ENCODE peak calls at places on chromosomes 12 and 14, in seven cellular contexts. O, V, M, I, X, A and D are unnamed samples.

GRCh38 chr12:115407036-115407435 is 723.1 kb upstream of the TBX3 start:
- DNase-seq in A (no peak), V (no peak), M (no peak), O (no peak), X (no peak), I (no peak), D (no peak)

GRCh38 chr12:111406474-111407370 is 999 bp downstream of the SH2B3 start:
- DNase-seq in V (no peak), O (no peak), M (no peak), X (peak), A (no peak), I (no peak), D (peak)

GRCh38 chr14:63418020-63418419 is 99.3 kb upstream of the GPHB5 start:
- DNase-seq in M (no peak), X (no peak), A (no peak), V (no peak), I (no peak), O (no peak), D (no peak)

GRCh38 chr14:34060747-34061050 is 109.8 kb upstream of the EGLN3 start:
- DNase-seq in X (no peak), A (no peak), M (no peak), V (no peak), O (no peak), I (no peak), D (no peak)

GRCh38 chr12:125110641-125111360 is 45.6 kb downstream of the AACS start:
- DNase-seq in I (no peak), X (no peak), M (peak), A (no peak), O (no peak), V (no peak), D (no peak)

GRCh38 chr14:36647417-36647826 is 14.2 kb upstream of the PAX9 start:
- DNase-seq in A (peak), O (no peak), I (no peak), X (no peak), V (no peak), M (no peak), D (no peak)

GRCh38 chr12:92002673-92003382 is 142.8 kb downstream of the BTG1 start:
- DNase-seq in X (no peak), O (no peak), M (no peak), A (no peak), V (no peak), I (no peak), D (no peak)

GRCh38 chr12:104695453-104696148 is 238.9 kb downstream of the CHST11 start:
- DNase-seq in O (peak), A (peak), X (peak), I (no peak), M (peak), V (no peak), D (no peak)

GRCh38 chr12:110531741-110532333 is 29.7 kb downstream of the RAD9B start:
- DNase-seq in I (no peak), A (no peak), V (no peak), X (no peak), M (peak), O (no peak), D (no peak)

GRCh38 chr12:96907681-96908163 is 665 bp downstream of the NEDD1 start:
- DNase-seq in V (peak), M (peak), A (no peak), X (no peak), O (no peak), I (peak), D (no peak)

GRCh38 chr12:96233941-96234461 is 39.8 kb downstream of the ELK3 start:
- DNase-seq in M (peak), A (peak), I (no peak), V (peak), O (no peak), X (no peak), D (peak)

GRCh38 chr12:95976416-95976832 is 19.7 kb downstream of the HAL start:
- DNase-seq in O (no peak), V (no peak), X (no peak), I (no peak), M (peak), A (no peak), D (no peak)

GRCh38 chr12:113359939-113360748 is 1.8 kb downstream of the PLBD2 start:
- DNase-seq in M (peak), X (no peak), A (no peak), I (no peak), O (no peak), V (no peak), D (no peak)

GRCh38 chr12:90816353-90817089 is 138.5 kb downstream of the CCER1 start:
- DNase-seq in X (no peak), A (no peak), I (no peak), O (no peak), V (no peak), M (peak), D (no peak)

GRCh38 chr12:106308611-106309010 is 6.1 kb downstream of the TCP11L2 start:
- DNase-seq in M (no peak), V (no peak), I (no peak), A (no peak), O (no peak), X (no peak), D (no peak)

DNA sequence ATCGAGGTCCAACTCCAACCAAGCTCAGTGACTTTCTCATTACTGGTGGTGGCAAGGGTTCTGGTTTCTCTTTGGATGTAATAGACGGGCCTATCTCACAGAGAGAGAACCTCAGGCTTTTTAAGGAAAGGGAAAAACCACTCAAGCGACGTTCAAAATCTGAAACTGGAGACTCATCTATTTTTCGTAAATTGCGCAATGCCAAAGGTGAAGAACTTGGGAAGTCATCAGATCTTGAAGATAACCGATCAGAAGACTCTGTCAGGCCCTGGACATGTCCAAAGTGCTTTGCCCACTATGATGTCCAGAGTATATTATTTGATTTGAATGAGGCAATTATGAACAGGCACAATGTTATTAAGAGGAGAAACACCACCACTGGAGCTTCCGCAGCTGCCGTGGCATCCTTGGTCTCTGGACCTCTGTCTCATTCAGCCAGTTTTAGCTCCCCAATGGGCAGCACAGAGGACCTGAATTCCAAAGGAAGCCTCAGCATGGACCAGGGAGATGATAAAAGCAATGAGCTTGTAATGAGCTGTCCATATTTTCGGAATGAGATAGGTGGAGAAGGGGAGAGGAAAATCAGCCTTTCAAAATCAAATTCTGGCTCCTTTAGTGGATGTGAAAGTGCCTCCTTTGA is 343.5 kb upstream of the RGS6 start:
- DNase-seq in V (no peak), M (no peak), A (no peak), X (no peak), O (no peak), I (no peak), D (no peak)
- H3K4me3 ChIP-seq in V (no peak), M (no peak), A (no peak), X (no peak), O (no peak), I (no peak), D (no peak)

GRCh38 chr12:53994691-53995310 is 5.2 kb upstream of the HOXC9 start:
- DNase-seq in I (no peak), V (no peak), M (no peak), A (no peak), X (no peak), O (no peak), D (no peak)

GRCh38 chr12:53996886-53997217 is 3.1 kb upstream of the HOXC9 start:
- DNase-seq in A (no peak), M (no peak), O (no peak), X (no peak), V (no peak), I (no peak), D (no peak)

GRCh38 chr12:53995311-53996187 is 4.4 kb upstream of the HOXC9 start:
- DNase-seq in I (peak), A (peak), V (peak), X (no peak), O (no peak), M (peak), D (peak)

GRCh38 chr12:53997324-53998173 is 2.4 kb upstream of the HOXC9 start:
- DNase-seq in M (no peak), X (no peak), O (no peak), A (peak), V (peak), I (no peak), D (no peak)

GRCh38 chr12:53996188-53996885 is 3.6 kb upstream of the HOXC9 start:
- DNase-seq in M (no peak), I (no peak), O (no peak), X (no peak), A (no peak), V (no peak), D (no peak)
- H3K4me3 ChIP-seq in M (peak), I (peak), O (peak), X (peak), A (no peak), V (peak), D (no peak)

DNA sequence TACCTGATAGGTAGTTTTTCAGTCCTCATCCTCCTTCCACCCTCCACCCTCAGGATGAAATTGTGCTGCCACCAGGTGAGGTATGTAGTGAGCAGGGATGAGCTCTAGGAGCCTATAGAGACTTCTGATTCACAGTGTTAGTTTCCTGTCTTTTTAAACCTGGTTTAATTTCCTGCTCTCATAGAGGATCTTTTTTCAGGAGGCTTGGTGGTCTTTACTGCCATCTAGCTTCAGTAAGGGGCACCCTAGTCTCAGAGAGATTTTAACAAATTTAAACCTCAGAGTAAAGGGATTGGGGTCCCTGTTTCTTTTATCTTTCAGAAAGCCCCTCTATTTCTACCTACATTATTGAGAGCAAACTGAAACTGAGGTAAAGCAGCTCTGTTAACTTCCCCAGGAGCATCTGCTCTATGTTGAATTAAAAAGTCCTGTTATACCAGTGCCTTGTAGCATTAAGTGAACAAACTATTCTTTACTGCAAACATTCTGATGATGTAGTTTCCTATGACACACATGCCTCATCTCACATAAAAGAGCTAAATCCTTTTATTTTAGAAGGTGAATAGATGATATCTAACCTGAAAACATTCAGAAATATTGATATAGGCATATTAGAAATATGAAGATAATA is 172.2 kb upstream of the DDHD1 start:
- DNase-seq in A (no peak), X (no peak), V (no peak), O (no peak), I (no peak), M (no peak), D (no peak)
- H3K4me3 ChIP-seq in A (no peak), X (no peak), V (no peak), O (no peak), I (no peak), M (no peak), D (no peak)

GRCh38 chr12:2890001-2890387 is 697 bp upstream of the TULP3 start:
- DNase-seq in O (no peak), I (no peak), V (no peak), X (no peak), A (peak), M (no peak), D (no peak)
- H3K4me3 ChIP-seq in O (peak), I (peak), V (peak), X (peak), A (peak), M (peak), D (no peak)

GRCh38 chr12:124093297-124093696 is 120.3 kb downstream of the ZNF664 start:
- DNase-seq in V (no peak), A (no peak), M (no peak), X (no peak), O (no peak), I (no peak), D (no peak)
- H3K4me3 ChIP-seq in V (no peak), A (no peak), M (no peak), X (no peak), O (no peak), I (no peak), D (no peak)

DNA sequence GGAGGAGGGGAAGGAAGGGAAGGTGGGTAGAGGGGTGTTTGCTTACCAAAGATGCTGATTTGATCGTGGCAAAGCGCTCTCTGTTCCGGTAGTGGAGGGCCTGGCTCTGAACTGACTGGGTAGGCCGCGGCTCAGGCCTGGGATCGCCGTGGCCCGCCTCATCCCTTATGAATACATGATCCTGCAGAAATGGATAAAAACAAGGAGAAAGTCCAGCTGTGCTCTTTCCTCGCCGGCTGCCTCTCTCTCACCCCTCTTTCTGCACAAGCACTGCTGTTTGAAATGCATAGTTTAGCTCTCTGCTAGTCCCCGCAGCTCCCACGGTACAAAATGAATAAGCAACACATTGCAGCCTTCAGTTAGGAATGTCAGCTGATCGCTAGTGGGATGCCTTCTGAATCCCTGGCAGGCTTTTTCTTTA is 53.8 kb downstream of the PEBP1 start:
- DNase-seq in I (no peak), M (peak), V (peak), A (peak), X (no peak), O (no peak), D (no peak)
- H3K4me3 ChIP-seq in I (no peak), M (peak), V (peak), A (peak), X (no peak), O (peak), D (no peak)